ENCODE peak calls at places on chromosome 9, in four cellular contexts. One of them, this sample, is unnamed.

GRCh38 chr9:38025166-38025565 is 43.9 kb downstream of the SHB start:
- DNase-seq in SK-N-SH: no peak
- DNase-seq in astrocyte: no peak
- DNase-seq in HCT116: no peak
- DNase-seq in this sample: no peak

GRCh38 chr9:38432922-38433510 is 8.8 kb upstream of the IGFBPL1 start:
- DNase-seq in SK-N-SH: peak
- DNase-seq in HCT116: peak
- DNase-seq in astrocyte: peak
- DNase-seq in this sample: no peak

GRCh38 chr9:3576358-3576757 is 50.6 kb upstream of the RFX3 start:
- DNase-seq in HCT116: no peak
- DNase-seq in astrocyte: no peak
- DNase-seq in SK-N-SH: no peak
- DNase-seq in this sample: no peak

GRCh38 chr9:34576593-34576935 is 13.0 kb downstream of the CNTFR start:
- DNase-seq in astrocyte: no peak
- DNase-seq in SK-N-SH: no peak
- DNase-seq in HCT116: no peak
- DNase-seq in this sample: no peak

GRCh38 chr9:128987800-128988199 is 40.3 kb downstream of the NUP188 start:
- DNase-seq in astrocyte: peak
- DNase-seq in HCT116: no peak
- DNase-seq in SK-N-SH: no peak
- DNase-seq in this sample: no peak

GRCh38 chr9:101705135-101705661 is 33.2 kb downstream of the GRIN3A start:
- DNase-seq in astrocyte: no peak
- DNase-seq in HCT116: no peak
- DNase-seq in SK-N-SH: no peak
- DNase-seq in this sample: no peak

GRCh38 chr9:93600504-93600903 is 24.1 kb downstream of the PHF2 start:
- DNase-seq in HCT116: no peak
- DNase-seq in astrocyte: no peak
- DNase-seq in SK-N-SH: no peak
- DNase-seq in this sample: peak

GRCh38 chr9:27791311-27791710 is 218.0 kb upstream of the C9orf72 start:
- DNase-seq in SK-N-SH: no peak
- DNase-seq in HCT116: no peak
- DNase-seq in astrocyte: no peak
- DNase-seq in this sample: no peak

GRCh38 chr9:76316069-76316468 is 78.2 kb downstream of the RFK start:
- DNase-seq in astrocyte: no peak
- DNase-seq in SK-N-SH: no peak
- DNase-seq in HCT116: no peak
- DNase-seq in this sample: no peak

GRCh38 chr9:98944130-98945074 is 695 bp downstream of the COL15A1 start:
- DNase-seq in HCT116: no peak
- DNase-seq in astrocyte: no peak
- DNase-seq in SK-N-SH: peak
- DNase-seq in this sample: no peak
- H2AFZ ChIP-seq in HCT116: no peak
- H2AFZ ChIP-seq in astrocyte: peak
- H2AFZ ChIP-seq in SK-N-SH: peak
- H2AFZ ChIP-seq in this sample: no peak

DNA sequence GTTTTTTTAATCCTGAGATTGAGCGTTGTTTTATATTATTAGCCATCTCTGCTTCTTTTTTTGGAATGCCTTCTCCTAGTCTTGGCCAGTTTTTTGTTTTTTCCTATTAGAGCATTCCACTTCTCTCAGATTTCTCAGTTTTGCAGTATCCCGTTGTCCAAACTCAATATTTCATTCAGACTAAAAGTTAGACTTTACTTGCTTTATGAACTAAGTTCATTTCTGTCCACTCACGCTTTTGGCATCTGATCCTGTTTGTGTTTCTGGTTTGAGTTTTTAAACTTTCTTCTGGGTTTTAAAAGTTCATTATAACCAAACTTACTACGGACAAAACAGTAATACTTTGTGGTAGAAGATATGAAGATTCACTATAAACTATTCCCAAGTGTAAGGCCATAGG is 288.3 kb upstream of the MPDZ start:
- DNase-seq in HCT116: no peak
- DNase-seq in astrocyte: no peak
- DNase-seq in SK-N-SH: no peak
- DNase-seq in this sample: no peak
- H3K27ac ChIP-seq in HCT116: no peak
- H3K27ac ChIP-seq in astrocyte: no peak
- H3K27ac ChIP-seq in SK-N-SH: no peak
- H3K27ac ChIP-seq in this sample: no peak

DNA sequence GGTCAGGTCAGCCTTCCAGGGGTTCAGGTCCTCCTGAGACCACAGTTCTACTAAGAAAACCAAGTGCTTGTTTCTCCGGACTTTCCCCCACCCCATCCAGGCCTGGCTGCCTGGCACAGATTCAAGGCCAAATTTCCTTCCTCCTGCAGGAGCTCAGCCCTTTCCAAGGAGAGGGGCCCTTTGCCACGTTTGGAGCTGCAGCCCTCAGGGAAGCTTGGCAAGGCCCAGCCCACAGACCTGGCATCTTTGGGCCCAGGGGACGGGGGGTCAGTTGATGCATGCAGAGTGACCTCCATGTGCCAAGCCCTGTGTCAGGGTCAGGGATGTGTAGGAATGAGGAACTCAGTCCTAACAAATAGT is 68.4 kb upstream of the GGTA1 start:
- DNase-seq in astrocyte: no peak
- DNase-seq in HCT116: no peak
- DNase-seq in SK-N-SH: no peak
- DNase-seq in this sample: no peak
- H3K4me3 ChIP-seq in astrocyte: no peak
- H3K4me3 ChIP-seq in HCT116: no peak
- H3K4me3 ChIP-seq in SK-N-SH: peak
- H3K4me3 ChIP-seq in this sample: no peak

DNA sequence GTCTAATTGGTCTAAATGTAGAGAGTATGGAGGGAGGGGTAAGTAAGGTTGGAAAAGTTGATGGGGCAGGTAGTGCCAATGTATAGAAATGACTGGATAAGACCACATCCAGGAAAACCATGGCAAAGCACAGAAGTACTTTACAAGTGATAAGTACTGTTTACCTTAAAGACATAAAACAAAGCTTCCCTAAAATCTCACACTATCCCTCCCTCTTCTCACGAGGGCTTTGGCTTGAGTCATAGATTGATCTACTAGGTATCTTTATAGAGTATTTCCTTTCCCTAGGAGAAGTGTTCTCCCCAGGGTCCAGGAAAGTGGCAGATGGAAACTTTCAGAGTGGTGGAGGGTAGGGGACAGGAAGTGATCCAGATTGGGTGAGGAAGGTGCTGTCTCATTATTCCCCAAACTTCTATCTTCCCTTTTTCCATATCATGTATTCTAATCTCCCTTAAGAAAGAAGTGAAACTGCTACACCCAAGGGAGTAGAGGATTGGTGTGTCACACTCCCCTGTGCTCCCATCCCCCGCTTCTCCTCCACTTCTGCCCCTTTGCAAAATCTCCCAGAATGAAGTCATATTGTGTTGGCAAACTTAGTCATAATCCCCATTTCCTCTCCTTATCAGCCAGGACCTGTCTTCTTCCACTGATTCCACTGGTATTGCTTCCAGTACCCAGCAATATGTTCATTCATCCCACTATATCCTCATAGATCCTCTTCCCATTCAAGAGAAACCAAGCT is 14.6 kb downstream of the IL33 start:
- DNase-seq in astrocyte: no peak
- DNase-seq in SK-N-SH: no peak
- DNase-seq in HCT116: no peak
- DNase-seq in this sample: no peak
- H2AFZ ChIP-seq in astrocyte: no peak
- H2AFZ ChIP-seq in SK-N-SH: no peak
- H2AFZ ChIP-seq in HCT116: no peak
- H2AFZ ChIP-seq in this sample: no peak

GRCh38 chr9:134597041-134597913 is 44.3 kb upstream of the COL5A1 start:
- DNase-seq in SK-N-SH: no peak
- DNase-seq in HCT116: no peak
- DNase-seq in astrocyte: peak
- DNase-seq in this sample: no peak

GRCh38 chr9:134597957-134598883 is 43.4 kb upstream of the COL5A1 start:
- DNase-seq in HCT116: no peak
- DNase-seq in SK-N-SH: peak
- DNase-seq in astrocyte: no peak
- DNase-seq in this sample: no peak

GRCh38 chr9:134600431-134600830 is 41.2 kb upstream of the COL5A1 start:
- DNase-seq in HCT116: no peak
- DNase-seq in astrocyte: no peak
- DNase-seq in SK-N-SH: no peak
- DNase-seq in this sample: no peak

GRCh38 chr9:134600836-134601638 is 40.6 kb upstream of the COL5A1 start:
- DNase-seq in SK-N-SH: no peak
- DNase-seq in HCT116: no peak
- DNase-seq in astrocyte: no peak
- DNase-seq in this sample: no peak

GRCh38 chr9:134598884-134599245 is 42.7 kb upstream of the COL5A1 start:
- DNase-seq in SK-N-SH: no peak
- DNase-seq in HCT116: no peak
- DNase-seq in astrocyte: no peak
- DNase-seq in this sample: no peak
- H3K27ac ChIP-seq in SK-N-SH: no peak
- H3K27ac ChIP-seq in HCT116: no peak
- H3K27ac ChIP-seq in astrocyte: no peak
- H3K27ac ChIP-seq in this sample: no peak

GRCh38 chr9:74577956-74578355 is 80.8 kb downstream of the RORB start:
- DNase-seq in astrocyte: no peak
- DNase-seq in HCT116: peak
- DNase-seq in SK-N-SH: no peak
- DNase-seq in this sample: no peak
- H3K4me3 ChIP-seq in astrocyte: no peak
- H3K4me3 ChIP-seq in HCT116: no peak
- H3K4me3 ChIP-seq in SK-N-SH: no peak
- H3K4me3 ChIP-seq in this sample: no peak

GRCh38 chr9:70561805-70562395 is 147.4 kb upstream of the KLF9 start:
- DNase-seq in SK-N-SH: no peak
- DNase-seq in HCT116: no peak
- DNase-seq in astrocyte: no peak
- DNase-seq in this sample: no peak
- H2AFZ ChIP-seq in SK-N-SH: no peak
- H2AFZ ChIP-seq in HCT116: no peak
- H2AFZ ChIP-seq in astrocyte: no peak
- H2AFZ ChIP-seq in this sample: no peak

GRCh38 chr9:9498147-9498546 is 1114.7 kb downstream of the PTPRD start:
- DNase-seq in HCT116: no peak
- DNase-seq in astrocyte: no peak
- DNase-seq in SK-N-SH: no peak
- DNase-seq in this sample: no peak
- H3K27ac ChIP-seq in HCT116: no peak
- H3K27ac ChIP-seq in astrocyte: no peak
- H3K27ac ChIP-seq in SK-N-SH: no peak
- H3K27ac ChIP-seq in this sample: no peak

GRCh38 chr9:89678394-89679005 is 73.7 kb downstream of the GADD45G start:
- DNase-seq in SK-N-SH: no peak
- DNase-seq in HCT116: no peak
- DNase-seq in astrocyte: no peak
- DNase-seq in this sample: no peak
- H3K4me3 ChIP-seq in SK-N-SH: no peak
- H3K4me3 ChIP-seq in HCT116: no peak
- H3K4me3 ChIP-seq in astrocyte: no peak
- H3K4me3 ChIP-seq in this sample: no peak

GRCh38 chr9:130144703-130145102 is 27.5 kb upstream of the NCS1 start:
- DNase-seq in HCT116: no peak
- DNase-seq in astrocyte: no peak
- DNase-seq in SK-N-SH: no peak
- DNase-seq in this sample: no peak
- H2AFZ ChIP-seq in HCT116: no peak
- H2AFZ ChIP-seq in astrocyte: no peak
- H2AFZ ChIP-seq in SK-N-SH: no peak
- H2AFZ ChIP-seq in this sample: no peak